ENCODE peak calls at places on chromosome 4, in eight cellular contexts. One of them, this sample, is unnamed.

GRCh38 chr4:141524116-141524515 is 112.3 kb upstream of the IL15 start:
- DNase-seq in sigmoid colon: no peak
- DNase-seq in heart right ventricle: no peak
- DNase-seq in IMR-90: peak
- DNase-seq in Peyer's patch: no peak
- DNase-seq in colonic mucosa: no peak
- DNase-seq in dorsolateral prefrontal cortex: no peak
- DNase-seq in left ventricle myocardium inferior: no peak
- DNase-seq in this sample: no peak

GRCh38 chr4:138775890-138776289 is 239.7 kb upstream of the NOCT start:
- DNase-seq in left ventricle myocardium inferior: no peak
- DNase-seq in dorsolateral prefrontal cortex: no peak
- DNase-seq in IMR-90: no peak
- DNase-seq in sigmoid colon: no peak
- DNase-seq in heart right ventricle: no peak
- DNase-seq in Peyer's patch: no peak
- DNase-seq in colonic mucosa: no peak
- DNase-seq in this sample: no peak

GRCh38 chr4:150258569-150258968 is 180.3 kb downstream of the DCLK2 start:
- DNase-seq in dorsolateral prefrontal cortex: no peak
- DNase-seq in heart right ventricle: no peak
- DNase-seq in colonic mucosa: no peak
- DNase-seq in sigmoid colon: no peak
- DNase-seq in IMR-90: no peak
- DNase-seq in left ventricle myocardium inferior: no peak
- DNase-seq in Peyer's patch: no peak
- DNase-seq in this sample: no peak

GRCh38 chr4:183495182-183495581 is 9.7 kb upstream of the ING2 start:
- DNase-seq in sigmoid colon: no peak
- DNase-seq in left ventricle myocardium inferior: no peak
- DNase-seq in IMR-90: no peak
- DNase-seq in dorsolateral prefrontal cortex: no peak
- DNase-seq in heart right ventricle: no peak
- DNase-seq in Peyer's patch: no peak
- DNase-seq in colonic mucosa: no peak
- DNase-seq in this sample: no peak

GRCh38 chr4:156958276-156959074 is 13.1 kb downstream of the PDGFC start:
- DNase-seq in heart right ventricle: no peak
- DNase-seq in left ventricle myocardium inferior: no peak
- DNase-seq in sigmoid colon: no peak
- DNase-seq in Peyer's patch: no peak
- DNase-seq in colonic mucosa: no peak
- DNase-seq in dorsolateral prefrontal cortex: no peak
- DNase-seq in IMR-90: no peak
- DNase-seq in this sample: no peak

GRCh38 chr4:25694466-25694865 is 38.8 kb downstream of the SLC34A2 start:
- DNase-seq in sigmoid colon: no peak
- DNase-seq in IMR-90: peak
- DNase-seq in Peyer's patch: peak
- DNase-seq in left ventricle myocardium inferior: no peak
- DNase-seq in dorsolateral prefrontal cortex: no peak
- DNase-seq in heart right ventricle: no peak
- DNase-seq in colonic mucosa: no peak
- DNase-seq in this sample: no peak

GRCh38 chr4:125313497-125313896 is 1.3 kb upstream of the FAT4 start:
- DNase-seq in colonic mucosa: peak
- DNase-seq in dorsolateral prefrontal cortex: no peak
- DNase-seq in left ventricle myocardium inferior: no peak
- DNase-seq in Peyer's patch: no peak
- DNase-seq in heart right ventricle: no peak
- DNase-seq in sigmoid colon: peak
- DNase-seq in IMR-90: peak
- DNase-seq in this sample: no peak

GRCh38 chr4:86957214-86957613 is 22.4 kb downstream of the AFF1 start:
- DNase-seq in left ventricle myocardium inferior: no peak
- DNase-seq in dorsolateral prefrontal cortex: no peak
- DNase-seq in sigmoid colon: no peak
- DNase-seq in colonic mucosa: no peak
- DNase-seq in Peyer's patch: no peak
- DNase-seq in heart right ventricle: no peak
- DNase-seq in IMR-90: peak
- DNase-seq in this sample: no peak

GRCh38 chr4:78644744-78645330 is 93.3 kb downstream of the ANXA3 start:
- DNase-seq in Peyer's patch: peak
- DNase-seq in IMR-90: peak
- DNase-seq in dorsolateral prefrontal cortex: no peak
- DNase-seq in colonic mucosa: peak
- DNase-seq in left ventricle myocardium inferior: peak
- DNase-seq in sigmoid colon: peak
- DNase-seq in heart right ventricle: peak
- DNase-seq in this sample: peak

GRCh38 chr4:93203708-93204107 is 624.8 kb upstream of the ATOH1 start:
- DNase-seq in colonic mucosa: no peak
- DNase-seq in left ventricle myocardium inferior: no peak
- DNase-seq in heart right ventricle: no peak
- DNase-seq in IMR-90: peak
- DNase-seq in sigmoid colon: no peak
- DNase-seq in Peyer's patch: no peak
- DNase-seq in dorsolateral prefrontal cortex: no peak
- DNase-seq in this sample: no peak

GRCh38 chr4:145177906-145178538 is 2.4 kb downstream of the OTUD4 start:
- DNase-seq in sigmoid colon: no peak
- DNase-seq in left ventricle myocardium inferior: no peak
- DNase-seq in heart right ventricle: no peak
- DNase-seq in colonic mucosa: peak
- DNase-seq in IMR-90: peak
- DNase-seq in dorsolateral prefrontal cortex: no peak
- DNase-seq in Peyer's patch: no peak
- DNase-seq in this sample: no peak

GRCh38 chr4:101967697-101968346 is 177.3 kb downstream of the BANK1 start:
- DNase-seq in IMR-90: no peak
- DNase-seq in colonic mucosa: no peak
- DNase-seq in left ventricle myocardium inferior: no peak
- DNase-seq in sigmoid colon: no peak
- DNase-seq in heart right ventricle: no peak
- DNase-seq in Peyer's patch: no peak
- DNase-seq in dorsolateral prefrontal cortex: no peak
- DNase-seq in this sample: no peak

GRCh38 chr4:182145360-182145905 is 97.8 kb upstream of the TENM3 start:
- DNase-seq in left ventricle myocardium inferior: no peak
- DNase-seq in sigmoid colon: no peak
- DNase-seq in heart right ventricle: no peak
- DNase-seq in colonic mucosa: no peak
- DNase-seq in Peyer's patch: no peak
- DNase-seq in IMR-90: no peak
- DNase-seq in dorsolateral prefrontal cortex: no peak
- DNase-seq in this sample: no peak

GRCh38 chr4:2334826-2335728 is 73.2 kb upstream of the MXD4 start:
- DNase-seq in left ventricle myocardium inferior: no peak
- DNase-seq in dorsolateral prefrontal cortex: no peak
- DNase-seq in sigmoid colon: peak
- DNase-seq in colonic mucosa: peak
- DNase-seq in Peyer's patch: no peak
- DNase-seq in IMR-90: no peak
- DNase-seq in heart right ventricle: no peak
- DNase-seq in this sample: no peak

GRCh38 chr4:154562697-154563254 is at the start of gene FGB:
- DNase-seq in sigmoid colon: no peak
- DNase-seq in dorsolateral prefrontal cortex: no peak
- DNase-seq in heart right ventricle: no peak
- DNase-seq in colonic mucosa: no peak
- DNase-seq in Peyer's patch: no peak
- DNase-seq in left ventricle myocardium inferior: no peak
- DNase-seq in IMR-90: no peak
- DNase-seq in this sample: no peak

GRCh38 chr4:113637363-113637762 is 124.2 kb downstream of the CAMK2D start:
- DNase-seq in dorsolateral prefrontal cortex: no peak
- DNase-seq in IMR-90: peak
- DNase-seq in Peyer's patch: no peak
- DNase-seq in left ventricle myocardium inferior: no peak
- DNase-seq in sigmoid colon: no peak
- DNase-seq in colonic mucosa: no peak
- DNase-seq in heart right ventricle: no peak
- DNase-seq in this sample: no peak

GRCh38 chr4:137361756-137362470 is 170.4 kb downstream of the PCDH18 start:
- DNase-seq in colonic mucosa: no peak
- DNase-seq in Peyer's patch: no peak
- DNase-seq in dorsolateral prefrontal cortex: no peak
- DNase-seq in sigmoid colon: no peak
- DNase-seq in IMR-90: peak
- DNase-seq in heart right ventricle: no peak
- DNase-seq in left ventricle myocardium inferior: no peak
- DNase-seq in this sample: no peak

GRCh38 chr4:20203508-20203907 is 48.2 kb upstream of the SLIT2 start:
- DNase-seq in left ventricle myocardium inferior: no peak
- DNase-seq in colonic mucosa: no peak
- DNase-seq in dorsolateral prefrontal cortex: no peak
- DNase-seq in sigmoid colon: no peak
- DNase-seq in IMR-90: peak
- DNase-seq in Peyer's patch: no peak
- DNase-seq in heart right ventricle: no peak
- DNase-seq in this sample: no peak

GRCh38 chr4:93199492-93199891 is 629.1 kb upstream of the ATOH1 start:
- DNase-seq in sigmoid colon: no peak
- DNase-seq in IMR-90: peak
- DNase-seq in colonic mucosa: no peak
- DNase-seq in left ventricle myocardium inferior: no peak
- DNase-seq in Peyer's patch: no peak
- DNase-seq in dorsolateral prefrontal cortex: peak
- DNase-seq in heart right ventricle: no peak
- DNase-seq in this sample: no peak

GRCh38 chr4:52096048-52096447 is 44.9 kb downstream of the SPATA18 start:
- DNase-seq in sigmoid colon: no peak
- DNase-seq in IMR-90: peak
- DNase-seq in heart right ventricle: no peak
- DNase-seq in dorsolateral prefrontal cortex: no peak
- DNase-seq in colonic mucosa: no peak
- DNase-seq in Peyer's patch: no peak
- DNase-seq in left ventricle myocardium inferior: no peak
- DNase-seq in this sample: no peak

GRCh38 chr4:85573270-85573669 is 98.3 kb downstream of the ARHGAP24 start:
- DNase-seq in colonic mucosa: no peak
- DNase-seq in sigmoid colon: no peak
- DNase-seq in dorsolateral prefrontal cortex: no peak
- DNase-seq in IMR-90: no peak
- DNase-seq in heart right ventricle: no peak
- DNase-seq in left ventricle myocardium inferior: no peak
- DNase-seq in Peyer's patch: no peak
- DNase-seq in this sample: no peak

GRCh38 chr4:99811117-99811516 is 5.5 kb upstream of the DAPP1 start:
- DNase-seq in sigmoid colon: no peak
- DNase-seq in IMR-90: no peak
- DNase-seq in left ventricle myocardium inferior: no peak
- DNase-seq in Peyer's patch: no peak
- DNase-seq in dorsolateral prefrontal cortex: no peak
- DNase-seq in heart right ventricle: no peak
- DNase-seq in colonic mucosa: no peak
- DNase-seq in this sample: no peak

GRCh38 chr4:168604496-168605373 is 107.9 kb downstream of the PALLD start:
- DNase-seq in left ventricle myocardium inferior: no peak
- DNase-seq in Peyer's patch: no peak
- DNase-seq in IMR-90: peak
- DNase-seq in heart right ventricle: no peak
- DNase-seq in dorsolateral prefrontal cortex: no peak
- DNase-seq in sigmoid colon: peak
- DNase-seq in colonic mucosa: no peak
- DNase-seq in this sample: no peak

GRCh38 chr4:71541541-71541940 is 202.7 kb downstream of the SLC4A4 start:
- DNase-seq in sigmoid colon: no peak
- DNase-seq in left ventricle myocardium inferior: no peak
- DNase-seq in colonic mucosa: no peak
- DNase-seq in IMR-90: no peak
- DNase-seq in Peyer's patch: no peak
- DNase-seq in heart right ventricle: no peak
- DNase-seq in dorsolateral prefrontal cortex: no peak
- DNase-seq in this sample: no peak

GRCh38 chr4:71538528-71538927 is 199.7 kb downstream of the SLC4A4 start:
- DNase-seq in dorsolateral prefrontal cortex: peak
- DNase-seq in colonic mucosa: no peak
- DNase-seq in sigmoid colon: no peak
- DNase-seq in Peyer's patch: no peak
- DNase-seq in heart right ventricle: no peak
- DNase-seq in left ventricle myocardium inferior: no peak
- DNase-seq in IMR-90: no peak
- DNase-seq in this sample: no peak

GRCh38 chr4:71545168-71545567 is 206.3 kb downstream of the SLC4A4 start:
- DNase-seq in heart right ventricle: no peak
- DNase-seq in colonic mucosa: no peak
- DNase-seq in Peyer's patch: no peak
- DNase-seq in IMR-90: peak
- DNase-seq in left ventricle myocardium inferior: no peak
- DNase-seq in dorsolateral prefrontal cortex: no peak
- DNase-seq in sigmoid colon: no peak
- DNase-seq in this sample: no peak

GRCh38 chr4:71537551-71538065 is 198.8 kb downstream of the SLC4A4 start:
- DNase-seq in colonic mucosa: no peak
- DNase-seq in IMR-90: no peak
- DNase-seq in Peyer's patch: no peak
- DNase-seq in sigmoid colon: no peak
- DNase-seq in heart right ventricle: no peak
- DNase-seq in dorsolateral prefrontal cortex: peak
- DNase-seq in left ventricle myocardium inferior: no peak
- DNase-seq in this sample: no peak

GRCh38 chr4:71540749-71541269 is 202.0 kb downstream of the SLC4A4 start:
- DNase-seq in sigmoid colon: no peak
- DNase-seq in heart right ventricle: no peak
- DNase-seq in dorsolateral prefrontal cortex: no peak
- DNase-seq in colonic mucosa: no peak
- DNase-seq in IMR-90: no peak
- DNase-seq in Peyer's patch: no peak
- DNase-seq in left ventricle myocardium inferior: no peak
- DNase-seq in this sample: no peak
- TF ChIP-seq CTCF in sigmoid colon: no peak
- TF ChIP-seq CTCF in heart right ventricle: no peak
- TF ChIP-seq CTCF in dorsolateral prefrontal cortex: no peak
- TF ChIP-seq CTCF in colonic mucosa: no peak
- TF ChIP-seq CTCF in IMR-90: no peak
- TF ChIP-seq CTCF in Peyer's patch: no peak
- TF ChIP-seq CTCF in left ventricle myocardium inferior: no peak
- TF ChIP-seq CTCF in this sample: no peak

GRCh38 chr4:118836763-118837507 is 1.0 kb upstream of the SEC24D start:
- DNase-seq in heart right ventricle: no peak
- DNase-seq in sigmoid colon: no peak
- DNase-seq in IMR-90: no peak
- DNase-seq in Peyer's patch: no peak
- DNase-seq in left ventricle myocardium inferior: no peak
- DNase-seq in colonic mucosa: no peak
- DNase-seq in dorsolateral prefrontal cortex: no peak
- DNase-seq in this sample: no peak
- H3K4me3 ChIP-seq in heart right ventricle: peak
- H3K4me3 ChIP-seq in sigmoid colon: peak
- H3K4me3 ChIP-seq in IMR-90: peak
- H3K4me3 ChIP-seq in Peyer's patch: peak
- H3K4me3 ChIP-seq in left ventricle myocardium inferior: peak
- H3K4me3 ChIP-seq in colonic mucosa: peak
- H3K4me3 ChIP-seq in dorsolateral prefrontal cortex: peak
- H3K4me3 ChIP-seq in this sample: peak

GRCh38 chr4:41751325-41752061 is 3.0 kb upstream of the PHOX2B start:
- DNase-seq in dorsolateral prefrontal cortex: no peak
- DNase-seq in heart right ventricle: no peak
- DNase-seq in Peyer's patch: no peak
- DNase-seq in left ventricle myocardium inferior: no peak
- DNase-seq in sigmoid colon: no peak
- DNase-seq in colonic mucosa: no peak
- DNase-seq in IMR-90: no peak
- DNase-seq in this sample: no peak
- H3K27ac ChIP-seq in dorsolateral prefrontal cortex: no peak
- H3K27ac ChIP-seq in heart right ventricle: no peak
- H3K27ac ChIP-seq in Peyer's patch: no peak
- H3K27ac ChIP-seq in left ventricle myocardium inferior: no peak
- H3K27ac ChIP-seq in sigmoid colon: no peak
- H3K27ac ChIP-seq in colonic mucosa: no peak
- H3K27ac ChIP-seq in IMR-90: no peak
- H3K27ac ChIP-seq in this sample: no peak

GRCh38 chr4:108650212-108651067 is at the start of gene OSTC:
- DNase-seq in colonic mucosa: peak
- DNase-seq in sigmoid colon: peak
- DNase-seq in Peyer's patch: peak
- DNase-seq in IMR-90: peak
- DNase-seq in left ventricle myocardium inferior: peak
- DNase-seq in dorsolateral prefrontal cortex: peak
- DNase-seq in heart right ventricle: peak
- DNase-seq in this sample: peak
- TF ChIP-seq CTCF in colonic mucosa: no peak
- TF ChIP-seq CTCF in sigmoid colon: no peak
- TF ChIP-seq CTCF in Peyer's patch: peak
- TF ChIP-seq CTCF in IMR-90: peak
- TF ChIP-seq CTCF in left ventricle myocardium inferior: peak
- TF ChIP-seq CTCF in dorsolateral prefrontal cortex: peak
- TF ChIP-seq CTCF in heart right ventricle: no peak
- TF ChIP-seq CTCF in this sample: no peak